ENCODE peak calls at places on chromosomes 13 and 19, in seven cellular contexts. E is WTC11, X is globus pallidus, T is caudate nucleus, C is K562, M is EL, Z is AG04450. W is an unnamed sample.

GRCh38 chr19:39411006-39411831 is 1.2 kb upstream of the PLEKHG2 start:
- DNase-seq in M (no peak), E (no peak), Z (no peak), T (no peak), C (no peak), X (no peak), W (no peak)

GRCh38 chr19:54653181-54653809 is 9.5 kb upstream of the LILRB4 start:
- DNase-seq in M (peak; percentile 25), E (no peak), Z (no peak), T (no peak), X (no peak), C (peak; percentile 53), W (peak; percentile 40)

GRCh38 chr13:36431204-36432105 is 840 bp upstream of the CCNA1 start:
- DNase-seq in M (no peak), T (no peak), X (no peak), E (peak; percentile 41), C (no peak), Z (no peak), W (peak; percentile 39)

GRCh38 chr19:11597202-11598102 is at the start of gene ZNF627:
- DNase-seq in Z (peak; percentile 90), X (peak; percentile 97), C (peak; percentile 97), M (peak; percentile 99), E (peak; percentile 100), T (peak; percentile 94), W (peak; percentile 96)

GRCh38 chr19:50008532-50008931 is 16.6 kb downstream of the VRK3 start:
- DNase-seq in T (no peak), M (no peak), X (no peak), E (peak; percentile 80), C (peak; percentile 27), Z (no peak), W (peak; percentile 64)

GRCh38 chr13:110683203-110683883 is 22.6 kb downstream of the CARS2 start:
- DNase-seq in M (no peak), E (no peak), T (no peak), X (no peak), Z (no peak), C (no peak), W (no peak)

GRCh38 chr13:30654430-30654829 is 36.7 kb downstream of the USPL1 start:
- DNase-seq in T (no peak), C (peak; percentile 6), M (no peak), X (no peak), E (no peak), Z (no peak), W (no peak)

GRCh38 chr19:50663280-50663790 is 14.1 kb downstream of the C19orf81 start:
- DNase-seq in Z (no peak), E (no peak), X (no peak), T (no peak), M (no peak), C (peak; percentile 60), W (no peak)

GRCh38 chr13:77698211-77699058 is 948 bp downstream of the SLAIN1 start:
- DNase-seq in Z (no peak), T (peak; percentile 29), E (peak; percentile 55), M (peak; percentile 14), C (peak; percentile 6), X (peak; percentile 76), W (peak; percentile 71)

GRCh38 chr13:101035119-101035620 is 360.6 kb upstream of the TMTC4 start:
- DNase-seq in M (no peak), X (no peak), Z (no peak), T (no peak), C (no peak), E (no peak), W (no peak)

GRCh38 chr13:107025991-107026390 is 458.1 kb upstream of the ARGLU1 start:
- DNase-seq in C (no peak), Z (no peak), E (no peak), X (peak; percentile 9), T (no peak), M (peak; percentile 4), W (no peak)

GRCh38 chr19:34904521-34904845 is 22.2 kb upstream of the ZNF30 start:
- DNase-seq in E (no peak), Z (no peak), M (no peak), T (no peak), X (no peak), C (no peak), W (no peak)

GRCh38 chr13:24659239-24659638 is 21.0 kb upstream of the ATP12A start:
- DNase-seq in M (no peak), X (no peak), E (no peak), C (no peak), T (no peak), Z (no peak), W (no peak)

GRCh38 chr19:4575978-4576933 is 16.8 kb upstream of the SEMA6B start:
- DNase-seq in Z (no peak), X (no peak), E (peak; percentile 89), C (peak; percentile 74), M (peak; percentile 60), T (no peak), W (peak; percentile 75)

GRCh38 chr19:18419699-18420460 is 682 bp downstream of the SSBP4 start:
- DNase-seq in M (no peak), T (no peak), E (no peak), C (peak; percentile 54), X (no peak), Z (no peak), W (no peak)

GRCh38 chr13:93260591-93260990 is 34.0 kb downstream of the GPC6 start:
- DNase-seq in T (no peak), Z (no peak), X (no peak), M (peak; percentile 59), C (no peak), E (no peak), W (no peak)

GRCh38 chr19:5534787-5535586 is 32.8 kb downstream of the TINCR start:
- DNase-seq in T (no peak), X (no peak), M (no peak), E (peak; percentile 74), Z (no peak), C (peak; percentile 68), W (peak; percentile 66)

GRCh38 chr13:113109151-113110047 is 3.8 kb downstream of the F7 start:
- DNase-seq in Z (no peak), E (peak; percentile 42), T (no peak), M (no peak), C (no peak), X (no peak), W (no peak)

W was measured in HEK293T.